ENCODE peak calls at places on chromosomes 11 and 22, in five cellular contexts. R is hepatocyte, H is SK-N-SH, P is fibroblast of lung, J is PC-3. Y is an unnamed sample.

GRCh38 chr11:123212406-123212805 is 17.4 kb upstream of the CLMP start:
- DNase-seq in H (no peak), J (no peak), R (no peak), P (no peak), Y (no peak)

GRCh38 chr11:92837595-92837994 is 131.9 kb upstream of the MTNR1B start:
- DNase-seq in H (no peak), R (no peak), P (no peak), J (peak; percentile 22), Y (no peak)

GRCh38 chr11:47216141-47216798 is 1.5 kb downstream of the DDB2 start:
- DNase-seq in P (peak; percentile 83), R (peak; percentile 79), J (peak; percentile 90), H (peak; percentile 72), Y (peak; percentile 92)

GRCh38 chr11:2913776-2914474 is 15.3 kb downstream of the PHLDA2 start:
- DNase-seq in H (no peak), J (no peak), P (no peak), R (no peak), Y (no peak)

GRCh38 chr11:114524122-114524521 is 35.6 kb downstream of the NXPE1 start:
- DNase-seq in H (no peak), J (no peak), R (no peak), P (no peak), Y (no peak)

GRCh38 chr11:124233376-124233775 is 7.5 kb upstream of the OR8G1 start:
- DNase-seq in P (peak; percentile 8), H (no peak), J (no peak), R (no peak), Y (no peak)

GRCh38 chr11:66593303-66593635 is 284 bp downstream of the CCS start:
- DNase-seq in R (no peak), H (no peak), P (no peak), J (no peak), Y (no peak)

GRCh38 chr11:123457187-123457770 is 27.2 kb downstream of the GRAMD1B start:
- DNase-seq in H (no peak), J (no peak), R (no peak), P (no peak), Y (no peak)

GRCh38 chr11:1569251-1569780 is 2.8 kb downstream of the DUSP8 start:
- DNase-seq in J (no peak), H (no peak), P (no peak), R (peak; percentile 31), Y (peak; percentile 77)

GRCh38 chr11:1917523-1918435 is 1.7 kb upstream of the TNNT3 start:
- DNase-seq in R (no peak), P (no peak), J (no peak), H (peak; percentile 59), Y (peak; percentile 94)

GRCh38 chr11:120131941-120132644 is 5.8 kb downstream of the TRIM29 start:
- DNase-seq in R (no peak), J (no peak), H (no peak), P (no peak), Y (no peak)

GRCh38 chr11:104254347-104254746 is 90.4 kb upstream of the PDGFD start:
- DNase-seq in H (peak; percentile 7), J (peak; percentile 77), P (peak; percentile 41), R (peak; percentile 40), Y (no peak)

GRCh38 chr22:24450600-24450999 is 23.2 kb downstream of the ADORA2A start:
- DNase-seq in J (no peak), R (no peak), H (peak; percentile 82), P (no peak), Y (no peak)

GRCh38 chr11:96019271-96019670 is 95.4 kb upstream of the MTMR2 start:
- DNase-seq in P (no peak), J (no peak), R (no peak), H (no peak), Y (no peak)

GRCh38 chr22:47049078-47049609 is 286.7 kb downstream of the TBC1D22A start:
- DNase-seq in P (no peak), R (no peak), J (no peak), H (no peak), Y (peak; percentile 39)

GRCh38 chr11:3626250-3626960 is 15.4 kb downstream of the ART5 start:
- DNase-seq in P (no peak), R (no peak), H (no peak), J (no peak), Y (peak; percentile 61)

GRCh38 chr11:123413636-123414035 is 16.4 kb upstream of the GRAMD1B start:
- DNase-seq in J (no peak), H (no peak), P (no peak), R (peak; percentile 43), Y (no peak)

GRCh38 chr11:27183672-27184457 is 143.2 kb downstream of the BBOX1 start:
- DNase-seq in P (peak; percentile 82), J (peak; percentile 71), R (peak; percentile 81), H (peak; percentile 25), Y (no peak)

GRCh38 chr11:45021692-45022130 is 71.0 kb upstream of the TP53I11 start:
- DNase-seq in H (peak; percentile 33), R (peak; percentile 52), P (peak; percentile 88), J (no peak), Y (peak; percentile 86)

GRCh38 chr11:2248242-2248641 is 22.1 kb downstream of the ASCL2 start:
- DNase-seq in R (no peak), J (no peak), P (no peak), H (no peak), Y (peak; percentile 27)

GRCh38 chr11:13055200-13055599 is 46.1 kb downstream of the RASSF10 start:
- DNase-seq in H (no peak), J (no peak), R (no peak), P (no peak), Y (no peak)

GRCh38 chr11:85723088-85723487 is 37.1 kb upstream of the CCDC89 start:
- DNase-seq in H (no peak), J (peak; percentile 87), R (no peak), P (no peak), Y (no peak)

GRCh38 chr11:134978388-134979088 is 566.5 kb upstream of the B3GAT1 start:
- DNase-seq in J (no peak), P (no peak), R (no peak), H (peak; percentile 32), Y (no peak)
- TF ChIP-seq CTCF in J (no peak), P (no peak), R (no peak), H (no peak), Y (no peak)

GRCh38 chr11:106403751-106404150 is 326.3 kb downstream of the AASDHPPT start:
- DNase-seq in H (no peak), R (no peak), P (no peak), J (no peak), Y (no peak)

GRCh38 chr11:106399624-106400023 is 322.2 kb downstream of the AASDHPPT start:
- DNase-seq in R (no peak), P (no peak), H (no peak), J (no peak), Y (no peak)

GRCh38 chr11:106398396-106399074 is 321.1 kb downstream of the AASDHPPT start:
- DNase-seq in P (peak; percentile 41), R (peak; percentile 14), H (no peak), J (peak; percentile 69), Y (no peak)

GRCh38 chr11:106399075-106399500 is 321.6 kb downstream of the AASDHPPT start:
- DNase-seq in P (peak; percentile 100), J (peak; percentile 99), R (peak; percentile 74), H (peak; percentile 6), Y (peak; percentile 85)

GRCh38 chr11:106400949-106401545 is 323.6 kb downstream of the AASDHPPT start:
- DNase-seq in H (no peak), P (peak; percentile 63), R (no peak), J (no peak), Y (no peak)
- H2AFZ ChIP-seq in H (peak overlapping the region; percentile 54), P (no peak overlapping the region), R (no peak overlapping the region), J (no peak overlapping the region), Y (peak overlapping the region; percentile 52)

GRCh38 chr11:129930306-129930705 is 34.9 kb upstream of the NFRKB start:
- DNase-seq in J (peak; percentile 93), H (no peak), P (no peak), R (peak; percentile 41), Y (no peak)

GRCh38 chr11:129932385-129933067 is 37.1 kb upstream of the NFRKB start:
- DNase-seq in H (no peak), R (no peak), P (no peak), J (peak; percentile 28), Y (no peak)

GRCh38 chr11:129933262-129933661 is 37.9 kb upstream of the NFRKB start:
- DNase-seq in H (no peak), J (peak; percentile 57), P (no peak), R (no peak), Y (no peak)

GRCh38 chr11:129928923-129929692 is 33.7 kb upstream of the NFRKB start:
- DNase-seq in R (no peak), H (no peak), J (no peak), P (no peak), Y (no peak)

DNA sequence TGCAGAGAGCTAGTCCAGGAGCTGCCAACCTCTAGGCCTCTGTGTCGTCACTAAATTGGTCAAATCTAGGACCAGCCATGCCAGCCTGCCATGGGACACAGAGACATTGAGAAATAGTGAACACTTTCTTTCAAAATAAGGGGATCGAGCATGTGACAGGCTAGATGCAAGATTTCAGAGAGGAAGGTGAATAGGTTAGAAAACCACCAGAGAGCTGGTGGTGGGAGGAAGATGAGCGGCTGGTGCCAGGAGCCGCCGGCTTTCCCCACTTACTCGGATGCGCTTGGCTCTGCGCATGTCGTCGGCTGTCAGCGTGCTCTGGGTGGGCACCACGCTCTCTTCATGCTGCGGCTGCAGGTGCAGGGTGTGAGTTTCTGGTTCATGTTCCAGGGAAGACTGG is 35.4 kb upstream of the NFRKB start:
- DNase-seq in J (no peak), P (no peak), H (no peak), R (no peak), Y (no peak)
- H3K4me2 ChIP-seq in J (peak overlapping the region; percentile 16), P (no peak overlapping the region), H (no peak overlapping the region), R (no peak overlapping the region), Y (no peak overlapping the region)

GRCh38 chr22:44944891-44945600 is 64.8 kb downstream of the PHF21B start:
- DNase-seq in J (no peak), H (no peak), R (no peak), P (no peak), Y (no peak)

GRCh38 chr22:44951510-44951816 is 58.3 kb downstream of the PHF21B start:
- DNase-seq in P (no peak), J (no peak), H (no peak), R (no peak), Y (no peak)

GRCh38 chr22:44947029-44947428 is 62.8 kb downstream of the PHF21B start:
- DNase-seq in J (no peak), H (no peak), P (no peak), R (no peak), Y (no peak)

GRCh38 chr22:44950806-44951509 is 58.8 kb downstream of the PHF21B start:
- DNase-seq in J (no peak), H (no peak), P (no peak), R (no peak), Y (no peak)

GRCh38 chr22:44947846-44948245 is 62.0 kb downstream of the PHF21B start:
- DNase-seq in R (no peak), H (no peak), J (no peak), P (no peak), Y (no peak)
- TF ChIP-seq CTCF in R (no peak), H (no peak), J (no peak), P (no peak), Y (no peak)